ENCODE peak calls at places on chromosome 2, in ten cellular contexts. C, W, Q, P, U, E, B, L, Z and S are unnamed samples.

GRCh38 chr2:200616656-200617055 is 30.8 kb downstream of the AOX1 start:
- DNase-seq in W (no peak), Z (no peak), B (no peak), E (no peak), P (no peak), U (no peak), L (no peak), C (no peak), Q (no peak), S (no peak)

GRCh38 chr2:10863837-10864236 is 47.9 kb upstream of the KCNF1 start:
- DNase-seq in U (no peak), C (no peak), Z (peak), Q (no peak), P (no peak), E (no peak), L (no peak), B (no peak), W (no peak), S (no peak)

GRCh38 chr2:102284611-102285010 is 26.8 kb upstream of the IL1RL1 start:
- DNase-seq in W (no peak), P (no peak), C (no peak), L (no peak), U (no peak), Q (no peak), Z (no peak), E (no peak), B (no peak), S (no peak)

GRCh38 chr2:137048455-137048854 is 283.1 kb downstream of the THSD7B start:
- DNase-seq in L (no peak), Q (no peak), U (no peak), W (no peak), C (no peak), Z (no peak), P (no peak), B (no peak), E (no peak), S (no peak)

GRCh38 chr2:173059941-173060575 is 15.6 kb upstream of the MAP3K20 start:
- DNase-seq in Z (no peak), B (no peak), Q (no peak), E (no peak), U (no peak), C (no peak), L (no peak), W (no peak), P (no peak), S (no peak)

GRCh38 chr2:18752667-18753422 is 163.5 kb upstream of the NT5C1B start:
- DNase-seq in E (no peak), B (no peak), Z (no peak), W (no peak), U (no peak), L (peak), C (no peak), P (no peak), Q (no peak), S (no peak)

GRCh38 chr2:152790883-152791282 is 72.5 kb downstream of the ARL6IP6 start:
- DNase-seq in P (no peak), Z (no peak), B (no peak), L (no peak), W (no peak), Q (no peak), U (no peak), C (no peak), E (no peak), S (no peak)

GRCh38 chr2:122328811-122329210 is 573.4 kb downstream of the TSN start:
- DNase-seq in Q (no peak), W (no peak), Z (no peak), U (no peak), C (no peak), L (no peak), P (no peak), E (no peak), B (no peak), S (no peak)

GRCh38 chr2:182883451-182883850 is 17.0 kb upstream of the FRZB start:
- DNase-seq in C (no peak), W (no peak), Z (no peak), E (no peak), L (no peak), U (no peak), B (no peak), P (no peak), Q (no peak), S (no peak)

GRCh38 chr2:148493822-148494563 is 150.6 kb upstream of the EPC2 start:
- DNase-seq in B (no peak), E (no peak), C (no peak), Q (no peak), L (no peak), U (no peak), P (no peak), Z (peak), W (no peak), S (no peak)

GRCh38 chr2:188285049-188285448 is 6.6 kb upstream of the GULP1 start:
- DNase-seq in L (no peak), B (no peak), Q (no peak), U (no peak), Z (no peak), C (no peak), W (no peak), E (no peak), P (no peak), S (no peak)

GRCh38 chr2:202627042-202627441 is 7.7 kb upstream of the FAM117B start:
- DNase-seq in L (no peak), Z (no peak), Q (no peak), C (no peak), P (no peak), B (no peak), W (no peak), E (no peak), U (no peak), S (no peak)

GRCh38 chr2:70828914-70829824 is 6.4 kb downstream of the CD207 start:
- DNase-seq in Z (no peak), B (no peak), C (no peak), W (no peak), Q (no peak), E (no peak), P (no peak), L (no peak), U (no peak), S (no peak)

GRCh38 chr2:179983250-179983932 is 23.7 kb downstream of the CWC22 start:
- DNase-seq in C (no peak), U (no peak), B (no peak), P (no peak), Q (no peak), W (no peak), Z (no peak), L (no peak), E (no peak), S (no peak)

GRCh38 chr2:230130668-230131364 is 62.1 kb upstream of the SLC16A14 start:
- DNase-seq in Q (no peak), Z (no peak), W (no peak), L (no peak), C (no peak), U (no peak), B (no peak), P (no peak), E (peak), S (no peak)

GRCh38 chr2:25257032-25257455 is 84.7 kb downstream of the DNMT3A start:
- DNase-seq in W (peak), Z (no peak), B (no peak), E (no peak), L (no peak), P (no peak), Q (no peak), U (no peak), C (no peak), S (no peak)

GRCh38 chr2:159046966-159047365 is 78.5 kb downstream of the TANC1 start:
- DNase-seq in C (no peak), U (no peak), Q (no peak), L (no peak), E (no peak), W (no peak), Z (no peak), B (no peak), P (no peak), S (no peak)

GRCh38 chr2:201129044-201129505 is 13.1 kb downstream of the CFLAR start:
- DNase-seq in W (no peak), P (no peak), Q (no peak), U (peak), E (peak), C (no peak), Z (peak), B (no peak), L (peak), S (no peak)

GRCh38 chr2:25276569-25277465 is 64.9 kb downstream of the DNMT3A start:
- DNase-seq in C (peak), E (peak), L (no peak), U (peak), P (peak), W (peak), B (peak), Z (peak), Q (no peak), S (no peak)

GRCh38 chr2:29459445-29460179 is 344.4 kb downstream of the CLIP4 start:
- DNase-seq in B (no peak), C (no peak), W (no peak), Z (no peak), E (no peak), Q (no peak), U (no peak), L (no peak), P (no peak), S (no peak)

GRCh38 chr2:3634631-3635091 is 23.3 kb upstream of the ALLC start:
- DNase-seq in Q (no peak), C (no peak), U (no peak), P (no peak), L (no peak), B (no peak), Z (no peak), W (no peak), E (no peak), S (no peak)